ENCODE peak calls at places on chromosomes 12 and 14, in four cellular contexts. A is iPS-NIHi11; K is activated CD8-positive, alpha-beta T cell treated with anti-CD3 and anti-CD28 coated beads for 36 hours; W is activated naive CD8-positive, alpha-beta T cell treated with anti-CD3 and anti-CD28 coated beads, Interleukin-2, amount 50 U/mL, for 24 hours. E is an unnamed sample.

GRCh38 chr12:99767809-99768208 is 120.3 kb downstream of the GARIN6 start:
- DNase-seq in A (no peak), K (no peak), W (no peak), E (no peak)

GRCh38 chr12:102811125-102811737 is 105.8 kb downstream of the PAH start:
- DNase-seq in A (peak), K (peak), W (peak), E (peak)

GRCh38 chr12:130878193-130879185 is 6.6 kb downstream of the RAN start:
- DNase-seq in A (peak), K (no peak), W (no peak), E (no peak)

GRCh38 chr14:24411468-24412454 is 13.0 kb downstream of the NYNRIN start:
- DNase-seq in A (peak), K (peak), W (peak), E (no peak)

GRCh38 chr12:111715242-111715641 is 29.4 kb downstream of the ACAD10 start:
- DNase-seq in A (no peak), K (no peak), W (no peak), E (no peak)

GRCh38 chr12:93273834-93274705 is 103.7 kb upstream of the NUDT4 start:
- DNase-seq in A (no peak), K (no peak), W (no peak), E (no peak)

GRCh38 chr12:31306871-31307270 is 19.1 kb downstream of the SINHCAF start:
- DNase-seq in A (no peak), K (no peak), W (no peak), E (no peak)

GRCh38 chr14:100533647-100534485 is 53.4 kb downstream of the BEGAIN start:
- DNase-seq in A (peak), K (no peak), W (no peak), E (no peak)

GRCh38 chr12:54689984-54690383 is 41.8 kb upstream of the DCD start:
- DNase-seq in A (peak), K (no peak), W (no peak), E (no peak)